ENCODE peak calls at places on chromosome 9, in four cellular contexts. One of them, this sample, is unnamed.

GRCh38 chr9:113659039-113659438 is 195.5 kb downstream of the RGS3 start:
- DNase-seq in GM04504: no peak
- DNase-seq in left lung: no peak
- DNase-seq in SHP77: no peak
- DNase-seq in this sample: no peak

GRCh38 chr9:98460704-98461103 is 205.3 kb upstream of the TBC1D2 start:
- DNase-seq in GM04504: no peak
- DNase-seq in left lung: no peak
- DNase-seq in SHP77: no peak
- DNase-seq in this sample: no peak

GRCh38 chr9:117425562-117425961 is 10.7 kb upstream of the ASTN2 start:
- DNase-seq in GM04504: no peak
- DNase-seq in left lung: no peak
- DNase-seq in SHP77: no peak
- DNase-seq in this sample: no peak

GRCh38 chr9:77021289-77021927 is 2.0 kb downstream of the FOXB2 start:
- DNase-seq in GM04504: no peak
- DNase-seq in left lung: no peak
- DNase-seq in SHP77: no peak
- DNase-seq in this sample: no peak

GRCh38 chr9:14945351-14945750 is 35.1 kb upstream of the FREM1 start:
- DNase-seq in GM04504: no peak
- DNase-seq in left lung: no peak
- DNase-seq in SHP77: no peak
- DNase-seq in this sample: no peak

GRCh38 chr9:1474259-1474658 is 424.1 kb downstream of the DMRT2 start:
- DNase-seq in GM04504: no peak
- DNase-seq in left lung: no peak
- DNase-seq in SHP77: no peak
- DNase-seq in this sample: no peak

GRCh38 chr9:128628471-128629048 is 28.1 kb downstream of the DYNC2I2 start:
- DNase-seq in GM04504: no peak
- DNase-seq in left lung: no peak
- DNase-seq in SHP77: no peak
- DNase-seq in this sample: no peak

GRCh38 chr9:135565141-135565628 is 3.6 kb downstream of the PAEP start:
- DNase-seq in GM04504: no peak
- DNase-seq in left lung: no peak
- DNase-seq in SHP77: no peak
- DNase-seq in this sample: no peak

GRCh38 chr9:135409286-135410200 is 70.0 kb upstream of the PPP1R26 start:
- DNase-seq in GM04504: no peak
- DNase-seq in left lung: no peak
- DNase-seq in SHP77: no peak
- DNase-seq in this sample: no peak

GRCh38 chr9:95516736-95517558 is at the start of gene PTCH1:
- DNase-seq in GM04504: no peak
- DNase-seq in left lung: no peak
- DNase-seq in SHP77: no peak
- DNase-seq in this sample: peak

GRCh38 chr9:132826576-132827365 is 51.3 kb downstream of the AK8 start:
- DNase-seq in GM04504: no peak
- DNase-seq in left lung: peak
- DNase-seq in SHP77: no peak
- DNase-seq in this sample: no peak

GRCh38 chr9:86637515-86637914 is 283.3 kb upstream of the TUT7 start:
- DNase-seq in GM04504: no peak
- DNase-seq in left lung: no peak
- DNase-seq in SHP77: peak
- DNase-seq in this sample: no peak

GRCh38 chr9:22307013-22307711 is 139.5 kb upstream of the DMRTA1 start:
- DNase-seq in GM04504: peak
- DNase-seq in left lung: no peak
- DNase-seq in SHP77: peak
- DNase-seq in this sample: peak

GRCh38 chr9:34647651-34648050 is 1.2 kb downstream of the GALT start:
- DNase-seq in GM04504: no peak
- DNase-seq in left lung: no peak
- DNase-seq in SHP77: no peak
- DNase-seq in this sample: no peak

GRCh38 chr9:128552744-128553221 is 396 bp downstream of the SPTAN1 start:
- DNase-seq in GM04504: no peak
- DNase-seq in left lung: peak
- DNase-seq in SHP77: peak
- DNase-seq in this sample: peak

GRCh38 chr9:95477885-95478790 is 38.6 kb downstream of the PTCH1 start:
- DNase-seq in GM04504: no peak
- DNase-seq in left lung: no peak
- DNase-seq in SHP77: no peak
- DNase-seq in this sample: no peak

GRCh38 chr9:25935188-25935587 is 256.9 kb upstream of the TUSC1 start:
- DNase-seq in GM04504: no peak
- DNase-seq in left lung: no peak
- DNase-seq in SHP77: no peak
- DNase-seq in this sample: no peak

GRCh38 chr9:614421-614820 is 227.1 kb upstream of the DMRT1 start:
- DNase-seq in GM04504: no peak
- DNase-seq in left lung: peak
- DNase-seq in SHP77: no peak
- DNase-seq in this sample: no peak

GRCh38 chr9:36218011-36218410 is 27.3 kb downstream of the CLTA start:
- DNase-seq in GM04504: no peak
- DNase-seq in left lung: no peak
- DNase-seq in SHP77: no peak
- DNase-seq in this sample: peak

GRCh38 chr9:71769175-71770165 is 1.2 kb upstream of the CEMIP2 start:
- DNase-seq in GM04504: no peak
- DNase-seq in left lung: peak
- DNase-seq in SHP77: peak
- DNase-seq in this sample: peak

GRCh38 chr9:135474915-135475314 is 4.7 kb upstream of the PPP1R26 start:
- DNase-seq in GM04504: no peak
- DNase-seq in left lung: no peak
- DNase-seq in SHP77: peak
- DNase-seq in this sample: peak

GRCh38 chr9:117714282-117714681 is 10.1 kb downstream of the TLR4 start:
- DNase-seq in GM04504: no peak
- DNase-seq in left lung: no peak
- DNase-seq in SHP77: no peak
- DNase-seq in this sample: no peak

GRCh38 chr9:77647659-77648457 is at the start of gene GNA14:
- DNase-seq in GM04504: no peak
- DNase-seq in left lung: peak
- DNase-seq in SHP77: no peak
- DNase-seq in this sample: no peak

GRCh38 chr9:97479496-97480159 is 21.8 kb upstream of the TMOD1 start:
- DNase-seq in GM04504: no peak
- DNase-seq in left lung: no peak
- DNase-seq in SHP77: no peak
- DNase-seq in this sample: no peak

GRCh38 chr9:120735009-120735408 is 20.7 kb upstream of the MEGF9 start:
- DNase-seq in GM04504: no peak
- DNase-seq in left lung: no peak
- DNase-seq in SHP77: no peak
- DNase-seq in this sample: no peak

GRCh38 chr9:115015018-115015635 is 84.7 kb upstream of the TNFSF8 start:
- DNase-seq in GM04504: peak
- DNase-seq in left lung: no peak
- DNase-seq in SHP77: peak
- DNase-seq in this sample: peak

GRCh38 chr9:33619666-33620404 is 95.8 kb downstream of the ANKRD18B start:
- DNase-seq in GM04504: peak
- DNase-seq in left lung: no peak
- DNase-seq in SHP77: peak
- DNase-seq in this sample: peak

GRCh38 chr9:80605129-80605528 is 1033.4 kb downstream of the TLE4 start:
- DNase-seq in GM04504: no peak
- DNase-seq in left lung: no peak
- DNase-seq in SHP77: peak
- DNase-seq in this sample: no peak

GRCh38 chr9:35035851-35036701 is 36.3 kb downstream of the VCP start:
- DNase-seq in GM04504: no peak
- DNase-seq in left lung: peak
- DNase-seq in SHP77: no peak
- DNase-seq in this sample: no peak

GRCh38 chr9:34512131-34513078 is 10.4 kb downstream of the ENHO start:
- DNase-seq in GM04504: no peak
- DNase-seq in left lung: no peak
- DNase-seq in SHP77: no peak
- DNase-seq in this sample: no peak

GRCh38 chr9:2583308-2584013 is 38.1 kb upstream of the VLDLR start:
- DNase-seq in GM04504: no peak
- DNase-seq in left lung: no peak
- DNase-seq in SHP77: no peak
- DNase-seq in this sample: no peak

GRCh38 chr9:134301387-134302129 is 24.7 kb upstream of the RXRA start:
- DNase-seq in GM04504: no peak
- DNase-seq in left lung: no peak
- DNase-seq in SHP77: no peak
- DNase-seq in this sample: no peak

GRCh38 chr9:18684608-18685317 is 210.8 kb downstream of the ADAMTSL1 start:
- DNase-seq in GM04504: no peak
- DNase-seq in left lung: no peak
- DNase-seq in SHP77: no peak
- DNase-seq in this sample: no peak

GRCh38 chr9:127837346-127837745 is 17.1 kb downstream of the ENG start:
- DNase-seq in GM04504: no peak
- DNase-seq in left lung: no peak
- DNase-seq in SHP77: no peak
- DNase-seq in this sample: no peak

GRCh38 chr9:92607088-92607487 is 62.8 kb downstream of the IPPK start:
- DNase-seq in GM04504: no peak
- DNase-seq in left lung: no peak
- DNase-seq in SHP77: no peak
- DNase-seq in this sample: no peak

GRCh38 chr9:29691758-29692407 is 2118.6 kb upstream of the C9orf72 start:
- DNase-seq in GM04504: no peak
- DNase-seq in left lung: no peak
- DNase-seq in SHP77: peak
- DNase-seq in this sample: peak

GRCh38 chr9:90547896-90548295 is 94.7 kb downstream of the DIRAS2 start:
- DNase-seq in GM04504: no peak
- DNase-seq in left lung: no peak
- DNase-seq in SHP77: no peak
- DNase-seq in this sample: peak

This sample was measured in NCI-H146.